ENCODE peak calls at places on chromosome 3, in five cellular contexts. One of them, this sample, is unnamed. For H3K4me1, H3K9me3 and H3K36me3, the result is how much of the 10 kb centered on the place peaks cover.

GRCh38 chr3:66033241-66034138 is 5.2 kb downstream of the MAGI1 start:
- DNase-seq in IMR-90: no peak
- DNase-seq in esophagus muscularis mucosa: no peak
- DNase-seq in SK-N-SH: no peak
- DNase-seq in colonic mucosa: no peak
- DNase-seq in this sample: no peak

GRCh38 chr3:125141596-125142417 is 70.7 kb downstream of the SLC12A8 start:
- DNase-seq in SK-N-SH: peak
- DNase-seq in colonic mucosa: peak
- DNase-seq in esophagus muscularis mucosa: no peak
- DNase-seq in IMR-90: no peak
- DNase-seq in this sample: peak

GRCh38 chr3:194064380-194065118 is 71.4 kb upstream of the HES1 start:
- DNase-seq in SK-N-SH: no peak
- DNase-seq in esophagus muscularis mucosa: no peak
- DNase-seq in colonic mucosa: no peak
- DNase-seq in IMR-90: no peak
- DNase-seq in this sample: no peak

GRCh38 chr3:117919611-117920010 is 1115.0 kb downstream of the IGSF11 start:
- DNase-seq in IMR-90: no peak
- DNase-seq in colonic mucosa: no peak
- DNase-seq in SK-N-SH: no peak
- DNase-seq in esophagus muscularis mucosa: no peak
- DNase-seq in this sample: no peak

GRCh38 chr3:187150186-187150585 is 10.9 kb upstream of the RPL39L start:
- DNase-seq in IMR-90: no peak
- DNase-seq in colonic mucosa: no peak
- DNase-seq in esophagus muscularis mucosa: no peak
- DNase-seq in SK-N-SH: no peak
- DNase-seq in this sample: no peak

GRCh38 chr3:27978440-27978839 is 256.3 kb upstream of the EOMES start:
- DNase-seq in IMR-90: no peak
- DNase-seq in SK-N-SH: no peak
- DNase-seq in colonic mucosa: no peak
- DNase-seq in esophagus muscularis mucosa: no peak
- DNase-seq in this sample: no peak

GRCh38 chr3:84980011-84980410 is 21.2 kb downstream of the CADM2 start:
- DNase-seq in esophagus muscularis mucosa: no peak
- DNase-seq in IMR-90: no peak
- DNase-seq in colonic mucosa: no peak
- DNase-seq in SK-N-SH: peak
- DNase-seq in this sample: no peak

GRCh38 chr3:148205945-148206845 is 491.5 kb upstream of the AGTR1 start:
- DNase-seq in colonic mucosa: no peak
- DNase-seq in SK-N-SH: no peak
- DNase-seq in esophagus muscularis mucosa: no peak
- DNase-seq in IMR-90: no peak
- DNase-seq in this sample: no peak

GRCh38 chr3:185400866-185401265 is 37.9 kb downstream of the MAP3K13 start:
- DNase-seq in colonic mucosa: no peak
- DNase-seq in SK-N-SH: no peak
- DNase-seq in IMR-90: no peak
- DNase-seq in esophagus muscularis mucosa: no peak
- DNase-seq in this sample: no peak

GRCh38 chr3:172046268-172046915 is 7.0 kb downstream of the FNDC3B start:
- DNase-seq in colonic mucosa: no peak
- DNase-seq in SK-N-SH: no peak
- DNase-seq in esophagus muscularis mucosa: no peak
- DNase-seq in IMR-90: peak
- DNase-seq in this sample: no peak

GRCh38 chr3:95595416-95596075 is 1218.8 kb upstream of the EPHA6 start:
- DNase-seq in colonic mucosa: no peak
- DNase-seq in esophagus muscularis mucosa: no peak
- DNase-seq in SK-N-SH: no peak
- DNase-seq in IMR-90: no peak
- DNase-seq in this sample: no peak

GRCh38 chr3:81249540-81250029 is 511.9 kb downstream of the GBE1 start:
- DNase-seq in IMR-90: peak
- DNase-seq in esophagus muscularis mucosa: no peak
- DNase-seq in colonic mucosa: no peak
- DNase-seq in SK-N-SH: no peak
- DNase-seq in this sample: no peak

GRCh38 chr3:116034071-116034470 is 410.8 kb downstream of the GAP43 start:
- DNase-seq in SK-N-SH: no peak
- DNase-seq in IMR-90: no peak
- DNase-seq in esophagus muscularis mucosa: no peak
- DNase-seq in colonic mucosa: no peak
- DNase-seq in this sample: no peak

GRCh38 chr3:36562945-36563344 is 182.6 kb downstream of the STAC start:
- DNase-seq in SK-N-SH: no peak
- DNase-seq in colonic mucosa: no peak
- DNase-seq in esophagus muscularis mucosa: no peak
- DNase-seq in IMR-90: no peak
- DNase-seq in this sample: no peak

GRCh38 chr3:37026851-37027250 is 33.5 kb downstream of the MLH1 start:
- DNase-seq in colonic mucosa: no peak
- DNase-seq in esophagus muscularis mucosa: no peak
- DNase-seq in IMR-90: no peak
- DNase-seq in SK-N-SH: no peak
- DNase-seq in this sample: no peak

GRCh38 chr3:57911588-57911987 is 96.6 kb upstream of the FLNB start:
- DNase-seq in colonic mucosa: no peak
- DNase-seq in esophagus muscularis mucosa: no peak
- DNase-seq in SK-N-SH: no peak
- DNase-seq in IMR-90: peak
- DNase-seq in this sample: no peak

GRCh38 chr3:155946178-155946577 is 75.7 kb downstream of the GMPS start:
- DNase-seq in IMR-90: peak
- DNase-seq in colonic mucosa: no peak
- DNase-seq in esophagus muscularis mucosa: no peak
- DNase-seq in SK-N-SH: no peak
- DNase-seq in this sample: no peak

GRCh38 chr3:171115667-171116066 is 89.1 kb upstream of the SLC2A2 start:
- DNase-seq in esophagus muscularis mucosa: no peak
- DNase-seq in SK-N-SH: no peak
- DNase-seq in colonic mucosa: no peak
- DNase-seq in IMR-90: no peak
- DNase-seq in this sample: no peak

GRCh38 chr3:11477286-11477935 is 166.3 kb downstream of the VGLL4 start:
- DNase-seq in IMR-90: peak
- DNase-seq in esophagus muscularis mucosa: no peak
- DNase-seq in colonic mucosa: no peak
- DNase-seq in SK-N-SH: no peak
- DNase-seq in this sample: no peak

GRCh38 chr3:177830411-177830849 is 633.1 kb upstream of the TBL1XR1 start:
- DNase-seq in SK-N-SH: no peak
- DNase-seq in IMR-90: peak
- DNase-seq in esophagus muscularis mucosa: no peak
- DNase-seq in colonic mucosa: peak
- DNase-seq in this sample: no peak

GRCh38 chr3:127035672-127036071 is 52.8 kb downstream of the PLXNA1 start:
- DNase-seq in IMR-90: peak
- DNase-seq in esophagus muscularis mucosa: no peak
- DNase-seq in SK-N-SH: no peak
- DNase-seq in colonic mucosa: peak
- DNase-seq in this sample: peak

GRCh38 chr3:177554900-177555759 is 357.8 kb upstream of the TBL1XR1 start:
- DNase-seq in colonic mucosa: peak
- DNase-seq in IMR-90: peak
- DNase-seq in esophagus muscularis mucosa: no peak
- DNase-seq in SK-N-SH: no peak
- DNase-seq in this sample: no peak

DNA sequence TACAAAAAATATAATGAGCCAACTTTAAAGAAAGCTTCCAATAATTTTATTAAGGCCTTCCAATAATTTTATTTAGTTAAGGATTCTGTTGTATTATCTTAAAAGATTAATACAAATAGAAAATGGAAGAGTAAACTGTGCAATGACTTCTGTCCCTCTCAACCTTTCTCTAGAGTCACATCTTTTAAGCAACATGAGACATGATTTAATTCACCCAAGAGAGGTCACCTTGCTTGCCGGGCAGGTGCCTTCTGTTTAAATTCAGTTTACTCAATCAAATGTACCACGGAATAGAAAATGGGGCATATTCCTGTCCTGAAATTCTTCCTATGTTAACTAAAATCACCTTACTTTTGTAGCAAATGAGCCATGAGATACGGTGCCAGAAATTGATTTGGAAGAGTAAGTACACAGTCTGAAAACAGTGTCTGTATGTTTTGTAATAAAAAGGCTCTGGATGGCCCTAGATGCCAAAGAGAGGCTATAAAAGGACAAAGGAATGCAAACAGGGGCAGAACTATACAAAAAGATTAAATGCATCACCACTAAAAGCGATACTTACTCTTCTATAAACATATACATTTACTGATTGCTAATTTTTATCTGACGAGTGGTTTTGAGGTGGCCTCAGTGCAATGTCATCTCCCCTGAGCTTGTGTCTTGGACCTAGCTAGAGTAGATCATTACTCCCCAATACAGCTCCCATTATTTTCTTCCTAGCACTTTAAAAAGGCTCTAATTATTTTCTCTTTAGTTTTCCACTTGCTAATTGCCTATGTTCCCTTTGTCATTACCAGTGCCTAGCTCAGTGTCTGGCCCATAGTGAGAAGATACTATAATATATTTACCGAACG is 134.0 kb downstream of the FHIT start:
- DNase-seq in esophagus muscularis mucosa: no peak
- DNase-seq in colonic mucosa: no peak
- DNase-seq in SK-N-SH: no peak
- DNase-seq in IMR-90: no peak
- DNase-seq in this sample: no peak
- H3K4me1 ChIP-seq in esophagus muscularis mucosa: under half
- H3K4me1 ChIP-seq in colonic mucosa: under half
- H3K4me1 ChIP-seq in SK-N-SH: under half
- H3K4me1 ChIP-seq in IMR-90: under half
- H3K4me1 ChIP-seq in this sample: under half

DNA sequence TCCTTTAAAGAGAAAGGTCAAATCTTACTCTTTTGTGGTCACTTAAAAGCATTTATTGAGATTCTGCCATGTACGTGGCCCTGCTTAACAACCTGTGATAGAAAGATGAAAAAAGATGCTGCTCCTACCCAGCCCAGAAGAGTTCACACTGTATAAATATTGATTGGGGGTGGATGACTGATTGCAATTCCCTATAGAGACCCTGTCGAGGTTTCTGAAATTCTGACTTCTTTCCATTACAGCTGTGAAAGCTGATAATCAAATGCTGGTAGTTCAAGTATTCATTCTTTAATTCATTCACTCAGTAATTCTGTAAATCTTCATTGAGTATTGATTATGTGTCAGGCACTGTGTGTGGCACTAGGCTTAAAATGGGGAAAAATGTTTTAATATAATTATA is 114.0 kb upstream of the CHL1 start:
- DNase-seq in colonic mucosa: no peak
- DNase-seq in esophagus muscularis mucosa: no peak
- DNase-seq in SK-N-SH: no peak
- DNase-seq in IMR-90: no peak
- DNase-seq in this sample: no peak
- H3K9me3 ChIP-seq in colonic mucosa: under half
- H3K9me3 ChIP-seq in esophagus muscularis mucosa: under half
- H3K9me3 ChIP-seq in SK-N-SH: under half
- H3K9me3 ChIP-seq in IMR-90: under half
- H3K9me3 ChIP-seq in this sample: under half

DNA sequence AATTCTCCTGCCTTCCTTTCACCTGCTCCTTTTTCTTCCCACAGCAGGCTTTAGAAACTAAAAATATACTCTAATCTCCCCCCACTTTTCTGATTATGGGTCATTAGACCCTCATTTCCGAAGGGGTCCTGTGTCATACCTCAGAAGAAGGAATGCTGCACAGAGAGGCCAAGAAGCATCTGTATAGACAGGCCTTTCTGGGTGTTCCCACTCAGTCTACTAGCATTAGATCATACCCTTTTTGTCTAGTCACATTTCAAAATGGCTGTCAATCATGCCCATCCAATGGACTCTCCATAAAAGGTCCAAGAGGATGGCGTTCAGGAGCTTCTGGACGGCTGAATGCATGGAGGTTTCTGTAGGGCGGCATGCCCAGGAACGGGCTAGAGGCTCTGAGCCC is 192.2 kb downstream of the SUCLG2 start:
- DNase-seq in esophagus muscularis mucosa: no peak
- DNase-seq in IMR-90: no peak
- DNase-seq in colonic mucosa: no peak
- DNase-seq in SK-N-SH: no peak
- DNase-seq in this sample: no peak
- H3K36me3 ChIP-seq in esophagus muscularis mucosa: under half
- H3K36me3 ChIP-seq in IMR-90: under half
- H3K36me3 ChIP-seq in colonic mucosa: under half
- H3K36me3 ChIP-seq in SK-N-SH: under half
- H3K36me3 ChIP-seq in this sample: under half

GRCh38 chr3:5166846-5167245 is 20.7 kb upstream of the EDEM1 start:
- DNase-seq in SK-N-SH: no peak
- DNase-seq in esophagus muscularis mucosa: no peak
- DNase-seq in colonic mucosa: no peak
- DNase-seq in IMR-90: no peak
- DNase-seq in this sample: no peak

GRCh38 chr3:5155241-5155640 is 32.3 kb upstream of the EDEM1 start:
- DNase-seq in SK-N-SH: no peak
- DNase-seq in colonic mucosa: no peak
- DNase-seq in esophagus muscularis mucosa: no peak
- DNase-seq in IMR-90: no peak
- DNase-seq in this sample: no peak

GRCh38 chr3:5165698-5166097 is 21.8 kb upstream of the EDEM1 start:
- DNase-seq in SK-N-SH: no peak
- DNase-seq in colonic mucosa: no peak
- DNase-seq in esophagus muscularis mucosa: no peak
- DNase-seq in IMR-90: no peak
- DNase-seq in this sample: no peak

GRCh38 chr3:5162102-5162501 is 25.4 kb upstream of the EDEM1 start:
- DNase-seq in IMR-90: peak
- DNase-seq in SK-N-SH: no peak
- DNase-seq in esophagus muscularis mucosa: no peak
- DNase-seq in colonic mucosa: no peak
- DNase-seq in this sample: no peak

DNA sequence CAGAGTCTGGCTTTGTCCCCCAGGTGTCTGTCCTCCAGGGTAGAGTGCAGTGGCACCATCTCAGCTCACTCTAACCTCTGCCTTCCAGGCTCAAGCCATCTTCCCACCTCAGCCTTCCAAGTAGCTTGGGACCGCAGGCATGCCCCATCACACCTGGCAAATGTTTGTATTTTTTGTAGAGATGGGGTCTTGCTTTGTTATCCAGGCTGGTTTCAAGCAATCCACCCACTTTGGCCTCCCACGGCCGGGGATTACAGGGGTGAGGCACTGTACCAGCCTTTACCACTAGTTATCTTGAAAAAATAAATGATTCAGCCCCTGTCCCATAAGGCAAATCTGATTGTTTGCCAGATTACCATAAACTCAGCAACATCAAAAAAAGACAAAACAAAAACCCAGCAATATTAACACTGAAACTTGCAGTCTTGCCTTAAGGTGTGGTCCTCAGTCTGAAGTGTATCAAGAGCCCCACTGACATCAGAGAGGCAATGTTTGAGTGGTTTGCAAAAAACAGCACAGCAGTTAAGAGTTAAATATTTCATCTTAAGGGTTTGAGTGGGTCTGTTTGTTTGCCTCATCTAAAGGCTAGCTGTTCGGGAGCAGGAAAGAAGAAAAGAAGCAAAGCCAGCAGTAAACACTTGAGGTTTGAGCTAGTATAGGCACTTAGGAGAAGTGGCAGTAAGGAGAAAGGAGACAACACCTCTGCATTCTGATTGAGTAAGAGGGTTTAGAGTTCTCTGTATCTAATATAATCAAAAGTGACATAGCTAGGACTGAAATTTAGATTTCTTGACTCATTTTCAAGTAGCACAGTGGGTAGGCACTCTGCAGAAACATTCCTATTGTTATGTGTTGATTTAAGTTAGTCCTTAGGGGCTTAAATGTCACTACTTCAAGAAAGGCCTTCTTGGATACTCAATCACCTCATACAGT is 26.3 kb upstream of the EDEM1 start:
- DNase-seq in colonic mucosa: no peak
- DNase-seq in IMR-90: no peak
- DNase-seq in esophagus muscularis mucosa: no peak
- DNase-seq in SK-N-SH: peak
- DNase-seq in this sample: no peak
- H3K4me1 ChIP-seq in colonic mucosa: under half
- H3K4me1 ChIP-seq in IMR-90: under half
- H3K4me1 ChIP-seq in esophagus muscularis mucosa: under half
- H3K4me1 ChIP-seq in SK-N-SH: under half
- H3K4me1 ChIP-seq in this sample: under half